ENCODE peak calls at places on chromosomes 6 and 20, in nine cellular contexts. X is neural progenitor cell, I is WERI-Rb-1, S is mesothelial cell of epicardium, U is fibroblast of villous mesenchyme, G is MCF 10A, O is Calu3, D is Caco-2, P is left ventricle myocardium inferior. W is an unnamed sample.

GRCh38 chr20:56601166-56601565 is 27.9 kb upstream of the TFAP2C start:
- DNase-seq in X (no peak), I (no peak), S (no peak), U (no peak), G (no peak), O (no peak), D (peak; percentile 71), P (no peak), W (no peak)

GRCh38 chr6:26534681-26535465 is 3.3 kb upstream of the HMGN4 start:
- DNase-seq in X (peak; percentile 47), I (no peak), S (no peak), U (no peak), G (no peak), O (no peak), D (no peak), P (no peak), W (no peak)

GRCh38 chr20:1674361-1674760 is 16.8 kb upstream of the SIRPG start:
- DNase-seq in X (no peak), I (no peak), S (no peak), U (no peak), G (no peak), O (no peak), D (no peak), P (no peak), W (no peak)

GRCh38 chr6:160992323-160993314 is 1.1 kb downstream of the MAP3K4 start:
- DNase-seq in X (peak; percentile 78), I (peak; percentile 61), S (no peak), U (peak; percentile 81), G (peak; percentile 78), O (peak; percentile 57), D (peak; percentile 64), P (peak; percentile 25), W (no peak)

GRCh38 chr6:79313254-79313653 is 78.8 kb upstream of the HMGN3 start:
- DNase-seq in X (no peak), I (no peak), S (no peak), U (no peak), G (peak; percentile 98), O (peak; percentile 87), D (peak; percentile 17), P (no peak), W (no peak)

GRCh38 chr6:53492860-53493634 is 51.9 kb downstream of the GCLC start:
- DNase-seq in X (peak; percentile 51), I (peak; percentile 48), S (no peak), U (peak; percentile 66), G (peak; percentile 74), O (no peak), D (peak; percentile 50), P (no peak), W (no peak)

GRCh38 chr20:58147628-58148370 is 80.7 kb downstream of the ANKRD60 start:
- DNase-seq in X (no peak), I (no peak), S (no peak), U (no peak), G (no peak), O (no peak), D (no peak), P (no peak), W (no peak)

GRCh38 chr20:25496968-25497401 is 88.3 kb downstream of the NINL start:
- DNase-seq in X (no peak), I (no peak), S (no peak), U (no peak), G (peak; percentile 67), O (peak; percentile 23), D (no peak), P (no peak), W (no peak)

GRCh38 chr6:138182939-138183791 is 21.4 kb downstream of the ARFGEF3 start:
- DNase-seq in X (peak; percentile 47), I (no peak), S (no peak), U (no peak), G (no peak), O (no peak), D (no peak), P (no peak), W (no peak)

GRCh38 chr20:9878096-9878495 is 39.2 kb upstream of the PAK5 start:
- DNase-seq in X (no peak), I (no peak), S (no peak), U (peak; percentile 1), G (no peak), O (no peak), D (no peak), P (no peak), W (no peak)

GRCh38 chr6:116019428-116019827 is 41.3 kb downstream of the FRK start:
- DNase-seq in X (no peak), I (no peak), S (no peak), U (no peak), G (no peak), O (no peak), D (no peak), P (no peak), W (no peak)

GRCh38 chr6:29702519-29703103 is 20.6 kb upstream of the HLA-F start:
- DNase-seq in X (peak; percentile 84), I (peak; percentile 91), S (no peak), U (peak; percentile 22), G (peak; percentile 56), O (peak; percentile 91), D (peak; percentile 59), P (peak; percentile 33), W (no peak)

GRCh38 chr6:147586044-147586443 is 77.6 kb downstream of the SAMD5 start:
- DNase-seq in X (no peak), I (no peak), S (no peak), U (peak; percentile 7), G (peak; percentile 68), O (no peak), D (no peak), P (no peak), W (no peak)

GRCh38 chr6:147579667-147580066 is 71.2 kb downstream of the SAMD5 start:
- DNase-seq in X (no peak), I (no peak), S (no peak), U (no peak), G (no peak), O (no peak), D (no peak), P (no peak), W (no peak)

DNA sequence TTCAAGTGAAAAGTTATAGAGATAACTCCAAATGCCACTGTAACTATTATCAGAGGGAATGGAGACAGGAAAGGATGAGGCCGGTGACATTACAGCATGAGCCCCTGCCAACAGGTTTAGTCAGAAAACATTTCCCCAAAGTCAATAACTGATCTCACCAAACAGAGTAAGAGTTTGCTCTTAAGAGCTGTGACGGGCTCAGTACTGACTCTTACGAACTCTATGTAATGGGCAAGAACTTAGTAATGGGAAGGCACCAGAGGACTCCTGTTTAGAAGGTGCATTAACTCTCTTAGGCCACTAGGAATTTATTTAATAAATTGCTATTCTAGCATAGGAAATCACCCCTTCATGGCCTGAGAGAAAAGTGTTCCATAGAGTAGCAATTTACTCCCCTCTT is 76.8 kb downstream of the SAMD5 start:
- DNase-seq in X (no peak), I (no peak), S (no peak), U (no peak), G (no peak), O (no peak), D (no peak), P (no peak), W (no peak)
- TF ChIP-seq CTCF in X (no peak), I (no peak), S (peak; percentile 27), U (no peak), G (no peak), O (no peak), D (no peak), P (no peak), W (no peak)

DNA sequence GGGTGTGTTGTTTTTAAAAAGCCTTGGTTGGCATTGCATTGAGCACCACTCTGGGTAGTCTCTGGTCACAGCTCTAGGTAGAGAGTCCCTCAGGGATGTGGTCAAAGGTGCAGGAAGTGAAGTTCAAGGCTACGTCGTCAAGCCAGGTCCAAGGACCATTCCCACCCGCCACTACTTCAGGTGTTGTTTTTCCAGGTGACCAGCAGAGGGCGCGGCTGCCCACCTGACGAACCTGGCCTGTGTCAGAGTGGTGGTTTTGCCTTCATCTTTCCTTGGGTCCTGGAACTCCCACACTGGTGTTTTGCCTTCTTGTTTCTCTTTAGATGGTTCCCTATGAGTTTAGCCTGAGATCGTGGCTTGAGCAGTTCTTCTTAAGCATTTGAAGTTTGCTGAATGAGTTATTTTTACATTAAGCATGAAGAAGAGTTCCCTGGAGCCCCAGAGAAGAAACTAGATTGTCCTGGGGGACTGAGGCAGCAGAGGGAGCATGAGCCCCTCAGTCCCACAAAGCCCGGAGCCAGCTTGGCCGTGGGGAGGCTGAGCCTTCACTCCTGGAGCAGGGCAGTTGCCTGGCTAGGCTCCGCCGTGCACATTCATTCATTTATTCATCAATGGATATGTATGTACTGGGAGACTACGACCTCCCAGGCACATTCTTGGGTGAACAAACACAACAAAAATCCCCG is 5.6 kb upstream of the PHACTR3 start:
- DNase-seq in X (peak; percentile 52), I (peak; percentile 20), S (no peak), U (no peak), G (peak; percentile 53), O (peak; percentile 77), D (peak; percentile 79), P (peak; percentile 35), W (no peak)
- TF ChIP-seq CTCF in X (peak; percentile 86), I (peak; percentile 94), S (peak; percentile 85), U (peak; percentile 50), G (peak; percentile 79), O (peak; percentile 98), D (peak; percentile 99), P (peak; percentile 78), W (peak; percentile 55)

GRCh38 chr20:19048898-19049889 is 163.2 kb upstream of the SLC24A3 start:
- DNase-seq in X (no peak), I (no peak), S (no peak), U (no peak), G (no peak), O (no peak), D (no peak), P (peak; percentile 38), W (no peak)

GRCh38 chr20:19047951-19048296 is 164.5 kb upstream of the SLC24A3 start:
- DNase-seq in X (no peak), I (no peak), S (no peak), U (no peak), G (no peak), O (no peak), D (no peak), P (no peak), W (no peak)

GRCh38 chr20:19047040-19047950 is 165.1 kb upstream of the SLC24A3 start:
- DNase-seq in X (no peak), I (no peak), S (no peak), U (no peak), G (peak; percentile 39), O (peak; percentile 49), D (no peak), P (peak; percentile 58), W (no peak)

DNA sequence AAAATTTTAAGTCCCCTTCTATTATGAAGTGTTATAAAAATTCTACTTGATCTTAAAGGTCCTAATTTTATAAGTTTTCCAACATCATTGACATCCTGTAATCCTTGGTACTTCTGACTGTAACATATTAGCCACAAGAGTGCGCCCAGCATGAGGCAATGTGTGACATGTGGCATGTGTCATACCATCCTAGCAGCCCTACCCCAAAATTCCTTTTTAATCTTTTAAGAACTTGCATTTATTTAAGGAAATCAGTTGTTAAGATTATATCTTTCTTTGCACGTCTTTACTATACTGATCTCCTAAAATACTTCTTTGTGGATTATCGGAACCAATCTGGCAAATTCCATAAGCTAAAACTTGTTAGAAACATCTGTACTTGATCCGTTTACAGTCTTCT is 167.1 kb upstream of the SLC24A3 start:
- DNase-seq in X (no peak), I (no peak), S (no peak), U (no peak), G (no peak), O (no peak), D (no peak), P (no peak), W (no peak)
- TF ChIP-seq CTCF in X (no peak), I (no peak), S (no peak), U (no peak), G (no peak), O (no peak), D (no peak), P (no peak), W (no peak)

GRCh38 chr20:32034581-32035397 is 17.3 kb upstream of the HCK start:
- DNase-seq in X (peak; percentile 32), I (no peak), S (no peak), U (no peak), G (peak; percentile 16), O (no peak), D (no peak), P (no peak), W (no peak)
- TF ChIP-seq CTCF in X (peak; percentile 34), I (no peak), S (no peak), U (peak; percentile 15), G (peak; percentile 10), O (no peak), D (no peak), P (peak; percentile 34), W (peak; percentile 45)